ENCODE peak calls at places on chromosomes 5 and 9, in six cellular contexts. One of them, this sample, is unnamed.

GRCh38 chr5:33227746-33228145 is 213.0 kb upstream of the TARS1 start:
- DNase-seq in epithelial cell of prostate: no peak
- DNase-seq in mesendoderm: peak
- DNase-seq in fibroblast of lung: peak
- DNase-seq in heart right ventricle: no peak
- DNase-seq in CD4-positive, CD25-positive, alpha-beta regulatory T cell: no peak
- DNase-seq in this sample: no peak

GRCh38 chr5:68049053-68049713 is 166.4 kb upstream of the PIK3R1 start:
- DNase-seq in heart right ventricle: no peak
- DNase-seq in fibroblast of lung: peak
- DNase-seq in epithelial cell of prostate: no peak
- DNase-seq in mesendoderm: no peak
- DNase-seq in CD4-positive, CD25-positive, alpha-beta regulatory T cell: no peak
- DNase-seq in this sample: peak

GRCh38 chr9:14183001-14183400 is 130.9 kb downstream of the NFIB start:
- DNase-seq in mesendoderm: no peak
- DNase-seq in fibroblast of lung: no peak
- DNase-seq in heart right ventricle: no peak
- DNase-seq in CD4-positive, CD25-positive, alpha-beta regulatory T cell: no peak
- DNase-seq in epithelial cell of prostate: no peak
- DNase-seq in this sample: no peak

GRCh38 chr5:124649548-124650501 is 96.6 kb downstream of the ZNF608 start:
- DNase-seq in CD4-positive, CD25-positive, alpha-beta regulatory T cell: no peak
- DNase-seq in heart right ventricle: peak
- DNase-seq in epithelial cell of prostate: peak
- DNase-seq in fibroblast of lung: peak
- DNase-seq in mesendoderm: no peak
- DNase-seq in this sample: peak

GRCh38 chr5:69517763-69518212 is 25.2 kb downstream of the OCLN start:
- DNase-seq in CD4-positive, CD25-positive, alpha-beta regulatory T cell: no peak
- DNase-seq in heart right ventricle: no peak
- DNase-seq in epithelial cell of prostate: peak
- DNase-seq in fibroblast of lung: peak
- DNase-seq in mesendoderm: peak
- DNase-seq in this sample: no peak

GRCh38 chr5:1401681-1402096 is 43.6 kb downstream of the SLC6A3 start:
- DNase-seq in heart right ventricle: no peak
- DNase-seq in fibroblast of lung: no peak
- DNase-seq in mesendoderm: no peak
- DNase-seq in CD4-positive, CD25-positive, alpha-beta regulatory T cell: no peak
- DNase-seq in epithelial cell of prostate: no peak
- DNase-seq in this sample: no peak

GRCh38 chr9:126420643-126421564 is 94.3 kb downstream of the MVB12B start:
- DNase-seq in mesendoderm: peak
- DNase-seq in fibroblast of lung: peak
- DNase-seq in epithelial cell of prostate: peak
- DNase-seq in CD4-positive, CD25-positive, alpha-beta regulatory T cell: no peak
- DNase-seq in heart right ventricle: no peak
- DNase-seq in this sample: no peak

GRCh38 chr5:130337179-130337888 is 433.1 kb downstream of the CHSY3 start:
- DNase-seq in epithelial cell of prostate: no peak
- DNase-seq in fibroblast of lung: peak
- DNase-seq in mesendoderm: peak
- DNase-seq in CD4-positive, CD25-positive, alpha-beta regulatory T cell: no peak
- DNase-seq in heart right ventricle: no peak
- DNase-seq in this sample: no peak

GRCh38 chr5:10633271-10634049 is 69.6 kb downstream of the ANKRD33B start:
- DNase-seq in mesendoderm: no peak
- DNase-seq in fibroblast of lung: no peak
- DNase-seq in heart right ventricle: no peak
- DNase-seq in CD4-positive, CD25-positive, alpha-beta regulatory T cell: no peak
- DNase-seq in epithelial cell of prostate: no peak
- DNase-seq in this sample: no peak

GRCh38 chr9:128193469-128194096 is 2.2 kb upstream of the CIZ1 start:
- DNase-seq in mesendoderm: no peak
- DNase-seq in CD4-positive, CD25-positive, alpha-beta regulatory T cell: no peak
- DNase-seq in epithelial cell of prostate: no peak
- DNase-seq in fibroblast of lung: no peak
- DNase-seq in heart right ventricle: peak
- DNase-seq in this sample: no peak

GRCh38 chr5:144644317-144644716 is 473.6 kb downstream of the KCTD16 start:
- DNase-seq in CD4-positive, CD25-positive, alpha-beta regulatory T cell: no peak
- DNase-seq in epithelial cell of prostate: no peak
- DNase-seq in fibroblast of lung: no peak
- DNase-seq in heart right ventricle: no peak
- DNase-seq in mesendoderm: no peak
- DNase-seq in this sample: no peak

GRCh38 chr5:9537223-9538141 is 8.4 kb downstream of the SEMA5A start:
- DNase-seq in heart right ventricle: no peak
- DNase-seq in CD4-positive, CD25-positive, alpha-beta regulatory T cell: no peak
- DNase-seq in mesendoderm: no peak
- DNase-seq in epithelial cell of prostate: no peak
- DNase-seq in fibroblast of lung: no peak
- DNase-seq in this sample: no peak
- H3K27ac ChIP-seq in heart right ventricle: no peak
- H3K27ac ChIP-seq in CD4-positive, CD25-positive, alpha-beta regulatory T cell: no peak
- H3K27ac ChIP-seq in mesendoderm: no peak
- H3K27ac ChIP-seq in epithelial cell of prostate: no peak
- H3K27ac ChIP-seq in fibroblast of lung: no peak
- H3K27ac ChIP-seq in this sample: no peak

GRCh38 chr5:80248378-80248777 is 7.5 kb downstream of the SERINC5 start:
- DNase-seq in CD4-positive, CD25-positive, alpha-beta regulatory T cell: no peak
- DNase-seq in heart right ventricle: no peak
- DNase-seq in fibroblast of lung: no peak
- DNase-seq in mesendoderm: no peak
- DNase-seq in epithelial cell of prostate: no peak
- DNase-seq in this sample: no peak
- H3K27ac ChIP-seq in CD4-positive, CD25-positive, alpha-beta regulatory T cell: peak
- H3K27ac ChIP-seq in heart right ventricle: no peak
- H3K27ac ChIP-seq in fibroblast of lung: no peak
- H3K27ac ChIP-seq in mesendoderm: no peak
- H3K27ac ChIP-seq in epithelial cell of prostate: peak
- H3K27ac ChIP-seq in this sample: no peak

GRCh38 chr5:90528704-90529233 is 615 bp downstream of the LYSMD3 start:
- DNase-seq in CD4-positive, CD25-positive, alpha-beta regulatory T cell: peak
- DNase-seq in epithelial cell of prostate: no peak
- DNase-seq in heart right ventricle: no peak
- DNase-seq in mesendoderm: peak
- DNase-seq in fibroblast of lung: peak
- DNase-seq in this sample: no peak
- H3K27ac ChIP-seq in CD4-positive, CD25-positive, alpha-beta regulatory T cell: peak
- H3K27ac ChIP-seq in epithelial cell of prostate: peak
- H3K27ac ChIP-seq in heart right ventricle: peak
- H3K27ac ChIP-seq in mesendoderm: no peak
- H3K27ac ChIP-seq in fibroblast of lung: peak
- H3K27ac ChIP-seq in this sample: no peak

GRCh38 chr5:102865171-102865509 is 110.0 kb downstream of the PAM start:
- DNase-seq in epithelial cell of prostate: no peak
- DNase-seq in heart right ventricle: no peak
- DNase-seq in fibroblast of lung: peak
- DNase-seq in CD4-positive, CD25-positive, alpha-beta regulatory T cell: no peak
- DNase-seq in mesendoderm: no peak
- DNase-seq in this sample: no peak
- H3K27ac ChIP-seq in epithelial cell of prostate: peak
- H3K27ac ChIP-seq in heart right ventricle: peak
- H3K27ac ChIP-seq in fibroblast of lung: peak
- H3K27ac ChIP-seq in CD4-positive, CD25-positive, alpha-beta regulatory T cell: no peak
- H3K27ac ChIP-seq in mesendoderm: peak
- H3K27ac ChIP-seq in this sample: no peak

GRCh38 chr9:33105939-33106338 is 29.5 kb upstream of the SMU1 start:
- DNase-seq in mesendoderm: no peak
- DNase-seq in fibroblast of lung: no peak
- DNase-seq in epithelial cell of prostate: no peak
- DNase-seq in heart right ventricle: no peak
- DNase-seq in CD4-positive, CD25-positive, alpha-beta regulatory T cell: no peak
- DNase-seq in this sample: no peak

GRCh38 chr9:33105504-33105903 is 29.0 kb upstream of the SMU1 start:
- DNase-seq in fibroblast of lung: no peak
- DNase-seq in epithelial cell of prostate: no peak
- DNase-seq in mesendoderm: no peak
- DNase-seq in CD4-positive, CD25-positive, alpha-beta regulatory T cell: no peak
- DNase-seq in heart right ventricle: no peak
- DNase-seq in this sample: no peak

GRCh38 chr9:33107762-33108161 is 31.3 kb upstream of the SMU1 start:
- DNase-seq in CD4-positive, CD25-positive, alpha-beta regulatory T cell: no peak
- DNase-seq in epithelial cell of prostate: no peak
- DNase-seq in fibroblast of lung: no peak
- DNase-seq in mesendoderm: no peak
- DNase-seq in heart right ventricle: no peak
- DNase-seq in this sample: no peak

GRCh38 chr9:33106827-33107621 is 30.6 kb upstream of the SMU1 start:
- DNase-seq in CD4-positive, CD25-positive, alpha-beta regulatory T cell: no peak
- DNase-seq in epithelial cell of prostate: no peak
- DNase-seq in fibroblast of lung: peak
- DNase-seq in mesendoderm: peak
- DNase-seq in heart right ventricle: peak
- DNase-seq in this sample: no peak

DNA sequence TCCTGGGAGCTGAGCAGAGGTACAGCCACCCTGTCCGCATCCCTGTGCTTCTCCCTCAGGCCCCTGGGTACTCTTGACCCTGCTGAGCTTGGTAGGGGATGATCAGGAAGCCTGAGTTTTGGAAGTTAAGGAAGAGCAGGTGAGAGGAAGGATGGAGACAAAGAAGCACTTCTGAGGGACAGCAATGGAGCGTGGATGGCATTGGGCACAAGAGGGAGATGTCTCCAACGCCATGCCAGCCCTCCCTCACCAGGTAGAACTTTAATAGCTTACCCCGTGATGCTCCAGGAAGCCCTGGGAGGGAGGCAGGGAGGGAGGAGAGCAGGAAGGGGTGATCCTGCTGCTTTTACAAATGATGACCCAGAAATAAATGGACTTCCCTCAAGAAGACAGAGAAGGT is 29.9 kb upstream of the SMU1 start:
- DNase-seq in fibroblast of lung: no peak
- DNase-seq in epithelial cell of prostate: no peak
- DNase-seq in mesendoderm: no peak
- DNase-seq in CD4-positive, CD25-positive, alpha-beta regulatory T cell: no peak
- DNase-seq in heart right ventricle: no peak
- DNase-seq in this sample: no peak
- H3K27ac ChIP-seq in fibroblast of lung: peak
- H3K27ac ChIP-seq in epithelial cell of prostate: peak
- H3K27ac ChIP-seq in mesendoderm: peak
- H3K27ac ChIP-seq in CD4-positive, CD25-positive, alpha-beta regulatory T cell: no peak
- H3K27ac ChIP-seq in heart right ventricle: no peak
- H3K27ac ChIP-seq in this sample: no peak

This sample was measured in SK-N-MC.